ENCODE peak calls at places on chromosomes 4 and X, in seven cellular contexts. Y is mammary epithelial cell, D is PC-3, P is fibroblast of lung, S is GM12878, T is K562, L is MM.1S. G is an unnamed sample.

GRCh38 chr4:88738146-88738545 is 40.5 kb upstream of the NAP1L5 start:
- DNase-seq in Y (no peak), D (no peak), P (no peak), S (no peak), T (no peak), L (no peak), G (no peak)

GRCh38 chrX:154315416-154315815 is 19.8 kb downstream of the TKTL1 start:
- DNase-seq in Y (no peak), D (no peak), P (no peak), S (no peak), T (no peak), L (no peak), G (no peak)

GRCh38 chrX:109489174-109489573 is 7.3 kb upstream of the GUCY2F start:
- DNase-seq in Y (no peak), D (no peak), P (no peak), S (no peak), T (no peak), L (no peak), G (no peak)

GRCh38 chr4:47525154-47525819 is 40.2 kb downstream of the ATP10D start:
- DNase-seq in Y (peak), D (peak), P (peak), S (no peak), T (no peak), L (no peak), G (no peak)

GRCh38 chrX:66162331-66162822 is 1.7 kb upstream of the HEPH start:
- DNase-seq in Y (peak), D (no peak), P (no peak), S (peak), T (peak), L (no peak), G (no peak)

GRCh38 chrX:46757593-46757992 is 1.3 kb downstream of the SLC9A7 start:
- DNase-seq in Y (peak), D (peak), P (peak), S (no peak), T (no peak), L (no peak), G (no peak)

GRCh38 chrX:19585370-19586082 is 70.2 kb upstream of the MAP3K15 start:
- DNase-seq in Y (no peak), D (peak), P (no peak), S (no peak), T (no peak), L (no peak), G (no peak)

GRCh38 chrX:116726806-116727205 is 264.0 kb upstream of the CT83 start:
- DNase-seq in Y (no peak), D (no peak), P (no peak), S (no peak), T (no peak), L (no peak), G (no peak)

GRCh38 chrX:81286608-81287007 is 84.7 kb downstream of the SH3BGRL start:
- DNase-seq in Y (no peak), D (peak), P (no peak), S (no peak), T (no peak), L (no peak), G (no peak)

GRCh38 chrX:28472926-28473325 is 114.3 kb upstream of the IL1RAPL1 start:
- DNase-seq in Y (no peak), D (no peak), P (no peak), S (no peak), T (no peak), L (no peak), G (no peak)

GRCh38 chr4:30269850-30270249 is 450.3 kb upstream of the PCDH7 start:
- DNase-seq in Y (no peak), D (peak), P (no peak), S (no peak), T (no peak), L (no peak), G (no peak)

GRCh38 chrX:29617276-29617675 is 598.1 kb upstream of the MAGEB2 start:
- DNase-seq in Y (peak), D (peak), P (peak), S (no peak), T (no peak), L (no peak), G (no peak)

GRCh38 chr4:43732829-43733426 is 715.7 kb downstream of the KCTD8 start:
- DNase-seq in Y (no peak), D (no peak), P (no peak), S (no peak), T (no peak), L (no peak), G (no peak)

GRCh38 chrX:118560380-118560932 is 64.8 kb downstream of the DOCK11 start:
- DNase-seq in Y (no peak), D (no peak), P (no peak), S (no peak), T (no peak), L (no peak), G (no peak)

GRCh38 chrX:45009371-45010000 is 136.5 kb downstream of the KDM6A start:
- DNase-seq in Y (peak), D (peak), P (peak), S (no peak), T (no peak), L (no peak), G (no peak)

GRCh38 chrX:153782324-153782723 is 1.5 kb downstream of the SRPK3 start:
- DNase-seq in Y (no peak), D (no peak), P (no peak), S (no peak), T (no peak), L (no peak), G (no peak)

GRCh38 chr4:8245879-8246833 is 23.4 kb upstream of the HTRA3 start:
- DNase-seq in Y (no peak), D (no peak), P (no peak), S (no peak), T (no peak), L (no peak), G (no peak)

GRCh38 chr4:108045687-108046024 is 56.0 kb downstream of the HADH start:
- DNase-seq in Y (peak), D (peak), P (peak), S (no peak), T (peak), L (no peak), G (no peak)

GRCh38 chrX:30282527-30282926 is 26.7 kb downstream of the NR0B1 start:
- DNase-seq in Y (no peak), D (peak), P (peak), S (no peak), T (no peak), L (no peak), G (no peak)

GRCh38 chrX:69961365-69962072 is 88.2 kb downstream of the AWAT2 start:
- DNase-seq in Y (peak), D (peak), P (no peak), S (no peak), T (no peak), L (no peak), G (no peak)

GRCh38 chr4:154120690-154121089 is 331.8 kb upstream of the SFRP2 start:
- DNase-seq in Y (no peak), D (no peak), P (peak), S (no peak), T (no peak), L (no peak), G (no peak)

GRCh38 chr4:186979966-186980745 is 256.5 kb upstream of the FAT1 start:
- DNase-seq in Y (no peak), D (no peak), P (peak), S (no peak), T (no peak), L (no peak), G (no peak)

GRCh38 chr4:173277340-173277739 is 56.8 kb downstream of the HMGB2 start:
- DNase-seq in Y (no peak), D (no peak), P (no peak), S (no peak), T (no peak), L (no peak), G (no peak)

GRCh38 chr4:173287486-173287885 is 46.7 kb downstream of the HMGB2 start:
- DNase-seq in Y (no peak), D (no peak), P (no peak), S (no peak), T (no peak), L (no peak), G (no peak)

GRCh38 chr4:173281001-173281400 is 53.2 kb downstream of the HMGB2 start:
- DNase-seq in Y (no peak), D (no peak), P (no peak), S (no peak), T (peak), L (no peak), G (no peak)

GRCh38 chr4:173284463-173284862 is 49.7 kb downstream of the HMGB2 start:
- DNase-seq in Y (no peak), D (no peak), P (no peak), S (no peak), T (no peak), L (no peak), G (no peak)

DNA sequence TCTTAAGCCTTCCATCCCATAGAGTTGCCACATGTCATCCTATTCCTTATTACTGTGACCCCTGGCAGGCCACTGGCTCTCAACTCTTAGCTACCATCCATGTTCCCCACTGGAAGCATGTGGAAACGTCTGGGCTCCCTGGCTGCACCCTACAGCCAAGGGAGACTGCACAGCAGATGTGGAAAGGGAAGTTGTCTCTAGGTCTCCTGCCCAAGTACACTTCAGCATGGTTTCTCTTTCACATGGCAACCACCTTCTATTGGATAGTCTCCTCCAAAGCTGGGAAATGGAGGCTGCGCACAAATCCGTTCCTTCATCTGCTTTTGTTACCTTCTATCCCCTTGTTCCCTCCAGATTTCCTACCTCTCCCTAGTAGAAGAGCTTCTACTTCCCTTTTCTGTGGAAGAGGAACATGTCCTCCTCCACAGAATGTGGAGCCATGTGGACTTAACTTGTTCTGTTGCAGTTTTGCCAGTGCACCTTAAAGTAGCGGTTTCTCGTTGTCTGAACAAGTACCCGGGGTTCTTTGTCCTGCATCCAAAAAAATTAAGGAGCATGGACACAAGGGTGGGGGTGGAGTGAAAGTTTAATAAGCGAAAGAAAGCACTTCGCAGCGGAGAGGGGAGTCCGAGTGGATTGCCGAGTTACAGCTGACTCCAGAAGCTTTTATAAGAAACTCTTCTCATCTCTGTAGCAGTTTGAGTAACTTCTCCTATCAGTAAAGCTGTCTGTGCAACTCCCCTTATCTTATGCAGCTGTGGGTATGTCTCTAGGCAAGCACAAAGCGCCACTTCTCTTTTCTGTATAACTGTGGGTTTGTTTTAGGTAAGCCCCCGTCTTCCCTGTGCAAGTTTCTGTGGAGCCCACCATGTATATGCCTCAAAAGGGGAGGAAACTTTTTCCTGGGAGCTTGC is 52.5 kb downstream of the HMGB2 start:
- DNase-seq in Y (no peak), D (no peak), P (no peak), S (no peak), T (peak), L (no peak), G (no peak)
- H3K9ac ChIP-seq in Y (no peak), D (no peak), P (no peak), S (no peak), T (peak), L (no peak), G (no peak)

DNA sequence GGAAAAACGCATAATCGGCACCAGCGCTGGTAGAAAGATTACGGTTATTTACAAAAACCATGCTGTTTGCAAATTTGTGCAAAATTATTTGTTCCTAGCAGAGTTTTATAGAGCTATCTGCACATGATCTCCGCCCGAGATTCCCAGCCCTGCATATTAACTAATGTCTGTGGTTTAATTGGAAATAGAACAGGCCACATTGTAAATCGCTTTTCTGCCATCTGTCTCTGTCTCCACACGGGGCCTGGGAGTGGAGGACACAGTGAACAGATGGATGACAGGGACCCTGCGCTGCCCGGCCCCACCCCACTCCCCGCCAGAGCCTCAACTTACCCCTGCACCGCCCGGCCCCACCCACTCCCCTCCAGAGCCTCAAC is 126.9 kb downstream of the FAM53A start:
- DNase-seq in Y (no peak), D (no peak), P (no peak), S (no peak), T (no peak), L (no peak), G (no peak)
- TF ChIP-seq EZH2 in Y (no peak), D (no peak), P (no peak), S (no peak), T (no peak), L (no peak), G (no peak)

GRCh38 chr4:75630932-75631320 is 598 bp upstream of the CDKL2 start:
- DNase-seq in Y (no peak), D (no peak), P (no peak), S (no peak), T (no peak), L (no peak), G (no peak)

GRCh38 chr4:75630174-75630931 is at the start of gene CDKL2:
- DNase-seq in Y (peak), D (peak), P (peak), S (peak), T (no peak), L (peak), G (peak)

GRCh38 chr4:75633846-75634245 is 3.5 kb upstream of the CDKL2 start:
- DNase-seq in Y (peak), D (no peak), P (peak), S (no peak), T (no peak), L (peak), G (peak)

GRCh38 chr4:75634281-75634680 is 4.0 kb upstream of the CDKL2 start:
- DNase-seq in Y (peak), D (peak), P (peak), S (no peak), T (no peak), L (no peak), G (no peak)

DNA sequence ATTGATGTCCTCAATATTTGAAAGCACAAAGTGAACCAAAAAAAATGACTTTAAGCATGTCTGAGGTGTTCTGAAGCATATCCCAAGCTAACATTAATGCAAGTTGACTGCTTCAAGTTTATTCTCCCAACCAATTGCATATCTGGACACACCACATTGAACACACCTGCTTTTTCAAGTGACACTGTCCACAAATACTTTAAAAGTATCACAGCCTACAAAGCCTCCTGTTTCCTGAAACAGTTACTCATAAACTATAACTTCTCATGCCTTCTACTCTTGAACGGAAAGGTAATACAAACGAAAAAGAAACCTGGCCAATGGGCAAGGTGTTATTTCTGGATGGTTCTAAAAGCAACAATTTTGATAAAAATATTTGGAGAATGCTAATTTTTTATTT is 1.1 kb downstream of the CDKL2 start:
- DNase-seq in Y (no peak), D (no peak), P (no peak), S (no peak), T (no peak), L (no peak), G (no peak)
- H3K4me3 ChIP-seq in Y (no peak), D (no peak), P (no peak), S (no peak), T (no peak), L (no peak), G (no peak)

DNA sequence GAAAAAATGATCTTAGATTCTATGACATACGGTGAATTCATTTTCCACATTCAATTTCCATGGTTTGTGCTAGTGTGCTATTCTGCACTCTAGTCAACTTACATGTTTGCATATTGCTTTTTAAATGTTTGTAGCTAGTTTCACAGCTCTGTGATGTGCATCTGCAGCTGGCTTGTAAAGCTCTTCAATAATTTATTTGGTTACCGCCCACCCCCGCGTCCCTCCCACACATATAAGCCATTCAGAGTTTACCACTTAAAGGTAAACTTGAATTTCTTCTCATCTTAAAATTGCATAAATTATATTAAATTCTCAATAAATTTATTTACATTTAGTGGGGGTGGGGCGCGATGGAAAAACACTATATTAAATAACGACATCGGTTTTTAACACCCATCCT is 291 bp upstream of the NBDY start:
- DNase-seq in Y (peak), D (peak), P (peak), S (no peak), T (peak), L (peak), G (no peak)
- H3K9ac ChIP-seq in Y (no peak), D (peak), P (no peak), S (no peak), T (no peak), L (no peak), G (peak)

G was measured in keratinocyte.